ENCODE peak calls at places on chromosomes 3 and 15, in six cellular contexts. One of them, this sample, is unnamed.

GRCh38 chr15:89781055-89781454 is 4.9 kb downstream of the MESP2 start:
- DNase-seq in amniotic epithelial cell: no peak
- DNase-seq in activated CD4-positive, alpha-beta T cell treated with anti-CD3 and anti-CD28 coated beads, Interleukin-2, amount 50 U/mL, for 48 hours: peak
- DNase-seq in NCI-H1694: no peak
- DNase-seq in NCI-H1048: no peak
- DNase-seq in NCI-H82: no peak
- DNase-seq in this sample: no peak

GRCh38 chr15:92365079-92365478 is 28.6 kb upstream of the ST8SIA2 start:
- DNase-seq in NCI-H1048: no peak
- DNase-seq in NCI-H1694: no peak
- DNase-seq in activated CD4-positive, alpha-beta T cell treated with anti-CD3 and anti-CD28 coated beads, Interleukin-2, amount 50 U/mL, for 48 hours: no peak
- DNase-seq in amniotic epithelial cell: no peak
- DNase-seq in NCI-H82: no peak
- DNase-seq in this sample: no peak

GRCh38 chr3:193660698-193661400 is 67.8 kb downstream of the OPA1 start:
- DNase-seq in amniotic epithelial cell: no peak
- DNase-seq in NCI-H1694: no peak
- DNase-seq in NCI-H1048: no peak
- DNase-seq in NCI-H82: no peak
- DNase-seq in activated CD4-positive, alpha-beta T cell treated with anti-CD3 and anti-CD28 coated beads, Interleukin-2, amount 50 U/mL, for 48 hours: no peak
- DNase-seq in this sample: no peak

GRCh38 chr3:147939425-147940196 is 530.4 kb downstream of the ZIC1 start:
- DNase-seq in NCI-H82: peak
- DNase-seq in NCI-H1048: no peak
- DNase-seq in NCI-H1694: no peak
- DNase-seq in activated CD4-positive, alpha-beta T cell treated with anti-CD3 and anti-CD28 coated beads, Interleukin-2, amount 50 U/mL, for 48 hours: no peak
- DNase-seq in amniotic epithelial cell: no peak
- DNase-seq in this sample: no peak

GRCh38 chr3:53123953-53124352 is 6.3 kb downstream of the RFT1 start:
- DNase-seq in NCI-H82: no peak
- DNase-seq in activated CD4-positive, alpha-beta T cell treated with anti-CD3 and anti-CD28 coated beads, Interleukin-2, amount 50 U/mL, for 48 hours: no peak
- DNase-seq in NCI-H1694: no peak
- DNase-seq in NCI-H1048: no peak
- DNase-seq in amniotic epithelial cell: no peak
- DNase-seq in this sample: no peak

GRCh38 chr15:71447328-71448250 is 332.3 kb downstream of the THSD4 start:
- DNase-seq in NCI-H1694: no peak
- DNase-seq in amniotic epithelial cell: peak
- DNase-seq in NCI-H1048: no peak
- DNase-seq in activated CD4-positive, alpha-beta T cell treated with anti-CD3 and anti-CD28 coated beads, Interleukin-2, amount 50 U/mL, for 48 hours: no peak
- DNase-seq in NCI-H82: no peak
- DNase-seq in this sample: no peak

GRCh38 chr15:77702211-77702957 is 69.7 kb upstream of the LINGO1 start:
- DNase-seq in NCI-H82: peak
- DNase-seq in activated CD4-positive, alpha-beta T cell treated with anti-CD3 and anti-CD28 coated beads, Interleukin-2, amount 50 U/mL, for 48 hours: peak
- DNase-seq in NCI-H1694: no peak
- DNase-seq in NCI-H1048: peak
- DNase-seq in amniotic epithelial cell: peak
- DNase-seq in this sample: no peak

GRCh38 chr15:66071621-66072295 is 181.8 kb downstream of the MEGF11 start:
- DNase-seq in amniotic epithelial cell: no peak
- DNase-seq in NCI-H1048: no peak
- DNase-seq in NCI-H82: no peak
- DNase-seq in activated CD4-positive, alpha-beta T cell treated with anti-CD3 and anti-CD28 coated beads, Interleukin-2, amount 50 U/mL, for 48 hours: no peak
- DNase-seq in NCI-H1694: no peak
- DNase-seq in this sample: peak

GRCh38 chr3:63960048-63960711 is 48.0 kb upstream of the SCAANT1 start:
- DNase-seq in activated CD4-positive, alpha-beta T cell treated with anti-CD3 and anti-CD28 coated beads, Interleukin-2, amount 50 U/mL, for 48 hours: no peak
- DNase-seq in NCI-H82: peak
- DNase-seq in amniotic epithelial cell: peak
- DNase-seq in NCI-H1048: no peak
- DNase-seq in NCI-H1694: no peak
- DNase-seq in this sample: peak

GRCh38 chr3:194136519-194137313 is 768 bp downstream of the HES1 start:
- DNase-seq in amniotic epithelial cell: peak
- DNase-seq in NCI-H1694: no peak
- DNase-seq in NCI-H1048: no peak
- DNase-seq in NCI-H82: peak
- DNase-seq in activated CD4-positive, alpha-beta T cell treated with anti-CD3 and anti-CD28 coated beads, Interleukin-2, amount 50 U/mL, for 48 hours: peak
- DNase-seq in this sample: peak